ENCODE peak calls at places on chromosomes 7 and 10, in seven cellular contexts. Q is stimulated activated CD8-positive, alpha-beta memory T cell treated with anti-CD3 and anti-CD28 coated beads, Interleukin-4, amount 100 ng/mL, for 1 hour; A is cardiac muscle cell; N is T1000; K is left cardiac atrium; X is left ventricle myocardium superior; O is COLO829. G is an unnamed sample.

GRCh38 chr10:51251110-51251509 is 176.8 kb downstream of the PRKG1 start:
- DNase-seq in Q (no peak), A (no peak), N (no peak), K (no peak), X (no peak), O (no peak), G (no peak)

GRCh38 chr7:70523626-70524351 is 608.2 kb upstream of the GALNT17 start:
- DNase-seq in Q (no peak), A (no peak), N (no peak), K (no peak), X (no peak), O (no peak), G (peak; percentile 4)

GRCh38 chr10:15141136-15142067 is 27.1 kb downstream of the NMT2 start:
- DNase-seq in Q (no peak), A (no peak), N (no peak), K (no peak), X (no peak), O (no peak), G (no peak)

GRCh38 chr10:86107131-86107530 is 259.5 kb downstream of the GRID1 start:
- DNase-seq in Q (no peak), A (no peak), N (no peak), K (no peak), X (no peak), O (no peak), G (no peak)

GRCh38 chr7:130441408-130441854 is 615 bp upstream of the CEP41 start:
- DNase-seq in Q (no peak), A (peak; percentile 10), N (no peak), K (no peak), X (no peak), O (no peak), G (no peak)

GRCh38 chr10:76301950-76302349 is 870.5 kb downstream of the LRMDA start:
- DNase-seq in Q (no peak), A (peak; percentile 74), N (no peak), K (no peak), X (no peak), O (no peak), G (no peak)

GRCh38 chr7:979886-980571 is 3.0 kb upstream of the CYP2W1 start:
- DNase-seq in Q (no peak), A (no peak), N (no peak), K (no peak), X (no peak), O (no peak), G (no peak)

GRCh38 chr10:12566161-12567115 is 217.1 kb downstream of the CAMK1D start:
- DNase-seq in Q (no peak), A (no peak), N (no peak), K (peak; percentile 37), X (peak; percentile 53), O (no peak), G (no peak)

GRCh38 chr10:810351-810846 is 120.9 kb upstream of the DIP2C start:
- DNase-seq in Q (no peak), A (peak; percentile 88), N (no peak), K (no peak), X (no peak), O (no peak), G (no peak)

GRCh38 chr10:125468273-125468672 is 214.7 kb downstream of the TEX36 start:
- DNase-seq in Q (no peak), A (no peak), N (no peak), K (no peak), X (no peak), O (no peak), G (no peak)

GRCh38 chr10:70864940-70865339 is 23.4 kb downstream of the PCBD1 start:
- DNase-seq in Q (no peak), A (no peak), N (no peak), K (no peak), X (no peak), O (no peak), G (no peak)

GRCh38 chr7:106071356-106071998 is 40.6 kb downstream of the SYPL1 start:
- DNase-seq in Q (no peak), A (no peak), N (no peak), K (no peak), X (no peak), O (peak; percentile 38), G (peak; percentile 79)

GRCh38 chr7:30222519-30223213 is 61.7 kb upstream of the ZNRF2 start:
- DNase-seq in Q (no peak), A (no peak), N (no peak), K (no peak), X (no peak), O (no peak), G (no peak)

GRCh38 chr10:28652703-28653102 is 24.6 kb upstream of the BAMBI start:
- DNase-seq in Q (no peak), A (no peak), N (no peak), K (no peak), X (no peak), O (no peak), G (no peak)

GRCh38 chr10:10923029-10923668 is 94.5 kb upstream of the CELF2 start:
- DNase-seq in Q (no peak), A (no peak), N (no peak), K (no peak), X (no peak), O (no peak), G (no peak)

GRCh38 chr7:84178013-84178412 is 16.6 kb downstream of the SEMA3A start:
- DNase-seq in Q (no peak), A (no peak), N (no peak), K (no peak), X (no peak), O (no peak), G (no peak)

GRCh38 chr7:21011153-21011552 is 224.5 kb upstream of the SP8 start:
- DNase-seq in Q (no peak), A (no peak), N (no peak), K (no peak), X (no peak), O (no peak), G (peak; percentile 98)

GRCh38 chr10:93719901-93720300 is 17.5 kb upstream of the FRA10AC1 start:
- DNase-seq in Q (no peak), A (no peak), N (no peak), K (no peak), X (no peak), O (no peak), G (no peak)

GRCh38 chr10:80599424-80599847 is 61.7 kb downstream of the SH2D4B start:
- DNase-seq in Q (no peak), A (peak; percentile 88), N (no peak), K (peak; percentile 41), X (peak; percentile 55), O (peak; percentile 35), G (peak; percentile 21)

GRCh38 chr7:155991470-155991869 is 179.2 kb upstream of the SHH start:
- DNase-seq in Q (no peak), A (no peak), N (no peak), K (no peak), X (no peak), O (no peak), G (no peak)

GRCh38 chr10:122294006-122294405 is 22.9 kb downstream of the BTBD16 start:
- DNase-seq in Q (no peak), A (no peak), N (no peak), K (no peak), X (no peak), O (no peak), G (peak; percentile 100)

GRCh38 chr10:32077896-32078295 is 21.7 kb upstream of the KIF5B start:
- DNase-seq in Q (no peak), A (no peak), N (peak; percentile 90), K (peak; percentile 62), X (peak; percentile 39), O (peak; percentile 71), G (no peak)

GRCh38 chr10:103552856-103553742 is 59.6 kb downstream of the NEURL1 start:
- DNase-seq in Q (no peak), A (no peak), N (no peak), K (no peak), X (no peak), O (no peak), G (no peak)

GRCh38 chr7:100914879-100915442 is 19.3 kb upstream of the ACHE start:
- DNase-seq in Q (no peak), A (no peak), N (no peak), K (no peak), X (no peak), O (no peak), G (no peak)

GRCh38 chr10:11104772-11105675 is 87.4 kb downstream of the CELF2 start:
- DNase-seq in Q (no peak), A (no peak), N (no peak), K (no peak), X (no peak), O (no peak), G (no peak)

GRCh38 chr10:1546431-1547110 is 190.8 kb downstream of the ADARB2 start:
- DNase-seq in Q (no peak), A (no peak), N (no peak), K (no peak), X (no peak), O (no peak), G (no peak)

GRCh38 chr10:26417136-26417535 is 21.0 kb upstream of the APBB1IP start:
- DNase-seq in Q (no peak), A (no peak), N (no peak), K (no peak), X (no peak), O (no peak), G (no peak)